ENCODE peak calls at places on chromosome 15, in five cellular contexts. R is cardiac fibroblast, A is colonic mucosa, D is kidney epithelial cell, F is B cell. Y is an unnamed sample.

GRCh38 chr15:81492303-81492702 is 118.3 kb upstream of the TMC3 start:
- DNase-seq in A (no peak), F (no peak), R (peak), D (no peak), Y (no peak)

GRCh38 chr15:60356832-60357231 is 41.0 kb downstream of the ANXA2 start:
- DNase-seq in D (no peak), A (no peak), F (no peak), R (no peak), Y (no peak)

GRCh38 chr15:25799906-25800700 is 63.0 kb downstream of the ATP10A start:
- DNase-seq in D (no peak), R (no peak), F (no peak), A (no peak), Y (no peak)

GRCh38 chr15:63987979-63988378 is 58.3 kb downstream of the DAPK2 start:
- DNase-seq in R (no peak), D (no peak), A (no peak), F (no peak), Y (no peak)

GRCh38 chr15:85402195-85402921 is 22.0 kb downstream of the AKAP13 start:
- DNase-seq in R (peak), F (no peak), D (no peak), A (no peak), Y (no peak)

GRCh38 chr15:45180648-45181436 is 6.9 kb downstream of the SHF start:
- DNase-seq in F (no peak), D (no peak), A (no peak), R (no peak), Y (no peak)

GRCh38 chr15:65085990-65086679 is 9.6 kb downstream of the KBTBD13 start:
- DNase-seq in D (no peak), R (peak), F (no peak), A (peak), Y (no peak)

GRCh38 chr15:55742498-55742926 is 440 bp downstream of the PRTG start:
- DNase-seq in R (peak), D (no peak), A (peak), F (peak), Y (no peak)

GRCh38 chr15:84799511-84800187 is 17.5 kb upstream of the ALPK3 start:
- DNase-seq in A (no peak), D (no peak), R (no peak), F (no peak), Y (no peak)

GRCh38 chr15:84981711-84982300 is at the start of gene PDE8A:
- DNase-seq in A (no peak), F (peak), R (no peak), D (no peak), Y (peak)

GRCh38 chr15:93189562-93189961 is 100.6 kb upstream of the RGMA start:
- DNase-seq in A (no peak), R (no peak), D (no peak), F (no peak), Y (no peak)

GRCh38 chr15:71413419-71413818 is 298.1 kb downstream of the THSD4 start:
- DNase-seq in R (no peak), D (no peak), F (no peak), A (no peak), Y (no peak)

GRCh38 chr15:71409541-71409940 is 294.3 kb downstream of the THSD4 start:
- DNase-seq in D (no peak), A (no peak), F (no peak), R (peak), Y (no peak)

GRCh38 chr15:71410347-71410746 is 295.1 kb downstream of the THSD4 start:
- DNase-seq in R (no peak), D (no peak), F (no peak), A (peak), Y (no peak)

GRCh38 chr15:71414778-71415177 is 299.5 kb downstream of the THSD4 start:
- DNase-seq in F (no peak), A (no peak), R (no peak), D (no peak), Y (no peak)

DNA sequence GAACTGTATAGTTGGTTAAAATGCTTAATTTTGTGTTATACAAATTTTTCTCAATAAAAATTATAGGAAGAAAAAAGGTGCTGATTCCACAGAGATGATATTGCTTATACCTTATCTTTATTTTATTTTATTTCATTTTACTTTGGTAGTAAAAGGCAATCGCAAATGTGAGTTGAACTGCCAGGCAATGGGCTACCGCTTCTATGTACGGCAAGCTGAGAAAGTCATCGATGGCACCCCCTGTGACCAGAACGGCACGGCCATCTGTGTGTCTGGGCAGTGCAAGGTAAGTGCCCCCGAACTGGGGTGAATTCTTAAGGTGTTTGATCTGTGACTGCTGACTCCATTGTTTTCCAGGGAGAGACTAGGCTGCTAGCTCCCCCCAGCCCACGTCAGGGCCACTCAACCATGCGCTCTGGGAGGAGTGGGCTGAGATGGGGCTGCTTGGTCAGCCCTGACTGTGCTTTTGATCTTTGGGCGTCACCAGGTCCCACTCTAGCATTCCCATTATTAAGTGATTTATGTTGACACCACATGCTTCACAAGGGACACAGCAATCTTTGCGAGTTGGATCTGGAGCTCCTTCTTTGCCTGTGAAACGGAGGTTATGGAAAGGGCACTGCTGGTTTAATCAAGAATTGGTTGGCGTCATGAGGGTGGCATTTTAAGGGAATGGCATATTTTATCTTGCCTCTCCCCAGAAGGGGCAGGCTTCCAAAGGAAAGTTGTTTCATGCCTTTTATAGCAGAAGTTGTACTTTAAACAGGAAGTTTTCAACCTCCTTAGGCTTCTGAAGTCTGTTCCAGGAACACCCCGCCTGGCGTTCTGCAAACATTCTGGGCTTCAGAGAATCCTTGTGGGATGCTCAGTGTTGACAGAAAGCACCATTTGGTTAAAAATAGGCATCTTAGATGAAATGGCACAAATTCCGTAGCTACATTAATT is 296.5 kb downstream of the THSD4 start:
- DNase-seq in D (peak), F (no peak), A (peak), R (no peak), Y (no peak)
- TF ChIP-seq CTCF in D (peak), F (no peak), A (peak), R (no peak), Y (no peak)

DNA sequence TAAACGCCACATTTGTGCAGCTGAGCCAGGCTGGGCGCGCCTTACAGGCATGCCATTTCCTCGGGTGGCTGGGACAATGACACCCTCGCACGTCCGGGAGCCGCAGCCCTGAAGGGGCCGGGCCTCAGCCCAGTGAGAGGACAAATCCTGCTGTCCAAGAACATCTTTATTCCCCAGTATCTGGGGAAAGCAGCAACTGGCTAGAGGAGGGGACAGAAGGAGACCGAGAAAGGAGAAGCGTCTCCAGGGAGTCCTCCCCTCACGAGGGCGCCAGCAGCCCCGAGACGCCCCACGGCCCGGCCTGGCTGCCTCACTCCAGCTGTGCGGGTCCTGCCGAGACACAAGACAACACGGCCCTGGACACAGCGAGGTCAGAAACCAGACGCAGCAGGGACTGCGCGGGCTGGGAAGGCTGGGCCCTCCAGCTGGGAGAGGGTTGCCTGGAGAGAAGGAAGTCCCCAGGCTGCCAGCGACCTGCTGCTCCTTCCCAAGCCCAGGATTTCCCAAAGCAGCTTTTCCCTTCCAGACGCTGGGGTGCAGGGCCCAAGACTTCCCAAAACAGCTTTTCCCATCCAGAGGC is 130.2 kb downstream of the CHSY1 start:
- DNase-seq in D (no peak), R (peak), A (peak), F (peak), Y (peak)
- TF ChIP-seq CTCF in D (peak), R (peak), A (no peak), F (peak), Y (peak)

DNA sequence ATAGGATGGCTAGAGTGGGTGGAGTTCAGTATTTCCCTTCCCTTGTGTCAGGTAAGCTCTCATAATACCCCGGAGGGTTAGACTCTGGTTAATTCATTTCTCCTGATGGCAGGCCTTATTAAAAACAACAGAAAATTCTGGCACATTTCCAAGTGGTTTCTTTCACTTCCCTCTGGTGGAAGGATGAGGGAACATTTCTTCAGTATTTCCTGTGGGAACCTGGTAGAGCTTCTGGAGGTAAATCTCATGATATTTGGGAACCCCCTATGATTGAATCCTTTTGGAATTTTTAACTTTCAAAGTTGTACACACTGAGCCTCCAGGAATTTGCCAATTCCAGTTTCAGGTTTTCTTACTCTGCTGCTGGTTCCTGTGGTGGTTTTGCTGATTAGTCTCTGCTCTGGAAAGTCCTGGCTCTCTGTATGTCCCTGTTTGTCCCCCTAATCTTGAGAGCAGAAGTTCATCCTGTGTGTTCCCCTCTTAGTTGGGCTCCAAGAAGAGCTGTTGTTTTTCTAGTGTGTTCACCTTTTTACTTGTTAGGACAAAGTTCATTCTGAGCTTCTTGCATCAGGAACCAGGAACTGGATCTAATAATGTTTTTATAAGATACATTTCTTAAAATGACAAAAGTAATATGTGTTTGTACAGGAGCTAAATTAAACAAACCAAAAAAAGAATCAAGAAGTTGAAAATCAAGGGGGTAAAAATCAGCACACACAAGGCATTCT is 12.1 kb downstream of the CHRNA7 start:
- DNase-seq in A (no peak), F (no peak), R (no peak), D (no peak), Y (no peak)
- TF ChIP-seq CTCF in A (no peak), F (no peak), R (no peak), D (peak), Y (no peak)

DNA sequence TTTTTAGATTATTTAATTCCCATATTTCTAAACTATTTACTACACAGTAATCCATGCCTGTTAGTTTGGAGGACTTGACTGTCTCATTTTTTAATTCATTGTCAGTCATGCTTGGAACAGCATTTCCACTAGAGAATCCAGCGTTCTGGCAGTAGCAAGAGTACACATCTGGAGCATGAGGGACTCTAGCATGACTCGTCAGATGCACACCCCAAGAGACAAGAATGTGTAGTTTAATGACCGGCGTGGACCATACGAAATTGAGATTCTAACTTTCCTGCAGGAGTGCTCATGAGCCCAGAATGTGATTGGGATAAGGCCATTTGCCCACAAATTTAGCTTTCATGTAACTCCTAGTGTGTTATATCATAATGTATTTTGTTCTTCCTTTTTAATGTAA is 48.9 kb downstream of the ASB7 start:
- DNase-seq in A (no peak), R (peak), D (no peak), F (no peak), Y (no peak)
- TF ChIP-seq CTCF in A (no peak), R (no peak), D (no peak), F (no peak), Y (no peak)

DNA sequence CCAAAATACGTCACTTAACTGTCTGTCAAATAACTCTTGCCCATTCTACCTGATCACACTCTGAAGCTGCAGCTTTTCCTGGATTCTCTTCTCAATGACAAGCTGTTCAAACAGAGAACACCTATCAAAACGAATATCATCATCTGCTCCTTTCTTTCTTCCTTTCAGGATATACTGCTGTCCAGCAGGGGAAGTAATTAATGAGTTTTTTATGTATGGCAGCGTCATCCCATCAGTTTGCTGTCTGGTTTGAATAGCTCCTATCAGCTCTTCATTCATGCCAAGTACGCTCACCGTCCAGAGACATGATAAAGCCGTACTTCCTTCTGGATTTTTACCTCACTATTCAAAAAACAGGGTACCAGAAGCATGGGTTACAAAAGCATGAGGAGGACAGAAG is at the start of gene CHRM5:
- DNase-seq in F (no peak), A (no peak), R (no peak), D (no peak), Y (no peak)
- TF ChIP-seq CTCF in F (no peak), A (no peak), R (no peak), D (no peak), Y (no peak)

GRCh38 chr15:29740692-29741311 is 81.5 kb downstream of the TJP1 start:
- DNase-seq in R (peak), F (no peak), D (no peak), A (no peak), Y (no peak)
- TF ChIP-seq CTCF in R (peak), F (peak), D (peak), A (peak), Y (no peak)

DNA sequence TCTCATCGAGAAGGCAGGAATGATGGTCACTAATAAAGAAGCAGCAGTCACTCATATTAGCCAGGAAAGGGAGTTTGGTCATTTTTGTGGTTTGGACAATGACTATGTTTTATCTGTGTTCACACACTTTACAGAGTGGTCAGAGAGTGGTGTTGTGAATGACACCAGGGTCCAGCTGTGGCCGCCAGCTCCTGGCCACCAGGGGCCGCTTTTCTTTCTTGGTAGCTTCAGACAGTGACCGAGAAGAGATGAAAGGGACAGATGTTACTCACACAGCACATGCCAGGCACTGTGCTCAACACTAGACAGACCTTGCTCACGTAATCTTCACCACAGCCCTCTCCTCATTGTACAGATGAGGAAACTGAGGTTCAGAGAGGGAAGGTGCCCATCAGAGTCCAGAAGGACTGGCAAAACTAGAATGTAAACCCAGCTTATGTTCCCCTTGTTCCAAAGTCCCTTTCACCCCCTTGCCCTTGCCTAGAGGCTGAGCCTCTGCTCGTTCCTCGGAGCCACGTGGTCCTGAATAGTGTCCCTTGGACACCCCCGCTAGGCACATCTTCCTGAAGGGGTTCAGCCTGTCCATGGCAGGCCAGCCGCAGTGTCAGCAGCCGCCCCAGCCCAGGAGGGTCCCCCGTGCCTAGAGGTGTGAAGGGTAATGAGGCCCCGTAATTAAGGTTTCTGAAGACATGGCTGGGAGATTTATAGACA is 55.6 kb downstream of the CYP11A1 start:
- DNase-seq in R (peak), D (no peak), F (no peak), A (no peak), Y (no peak)
- TF ChIP-seq CTCF in R (peak), D (peak), F (no peak), A (no peak), Y (no peak)